ENCODE peak calls at places on chromosome X, in five cellular contexts. V is EL, D is cardiac muscle cell, M is NCI-H510A, N is T-cell. C is an unnamed sample.

GRCh38 chrX:154799554-154800348 is 5.5 kb downstream of the MPP1 start:
- DNase-seq in D (no peak), V (no peak), N (no peak), M (peak), C (no peak)

GRCh38 chrX:39762266-39762841 is 335.4 kb downstream of the BCOR start:
- DNase-seq in M (no peak), V (peak), D (no peak), N (no peak), C (no peak)

GRCh38 chrX:43693602-43694406 is 37.7 kb downstream of the MAOA start:
- DNase-seq in M (peak), N (no peak), V (peak), D (no peak), C (no peak)

GRCh38 chrX:18898091-18898490 is 85.8 kb downstream of the PHKA2 start:
- DNase-seq in M (no peak), V (no peak), N (no peak), D (no peak), C (no peak)

GRCh38 chrX:2351999-2352995 is 148.5 kb downstream of the DHRSX start:
- DNase-seq in V (peak), N (no peak), D (no peak), M (no peak), C (peak)

GRCh38 chrX:39399387-39399786 is 598.1 kb downstream of the MID1IP1 start:
- DNase-seq in M (no peak), D (no peak), N (no peak), V (no peak), C (no peak)

GRCh38 chrX:143437439-143437838 is 79.8 kb downstream of the SPANXN3 start:
- DNase-seq in V (no peak), N (no peak), D (peak), M (no peak), C (no peak)

GRCh38 chrX:105483011-105483410 is 262.5 kb upstream of the TEX13A start:
- DNase-seq in V (no peak), M (no peak), N (no peak), D (no peak), C (no peak)

GRCh38 chrX:95346854-95347253 is 1337.8 kb upstream of the DIAPH2 start:
- DNase-seq in V (no peak), M (no peak), N (no peak), D (no peak), C (no peak)

GRCh38 chrX:65679071-65679540 is 11.7 kb downstream of the MSN start:
- DNase-seq in D (no peak), M (no peak), V (peak), N (no peak), C (no peak)

GRCh38 chrX:15882704-15883539 is 28.3 kb upstream of the AP1S2 start:
- DNase-seq in D (peak), N (no peak), M (no peak), V (peak), C (no peak)

GRCh38 chrX:526295-527224 is 104.0 kb upstream of the SHOX start:
- DNase-seq in V (no peak), N (peak), D (no peak), M (no peak), C (no peak)

GRCh38 chrX:93673869-93674271 is at the start of gene FAM133A:
- DNase-seq in D (peak), V (no peak), N (no peak), M (peak), C (peak)

GRCh38 chrX:23334871-23335599 is 386 bp downstream of the PTCHD1 start:
- DNase-seq in M (no peak), V (no peak), D (peak), N (no peak), C (peak)

GRCh38 chrX:144075432-144075831 is 191.6 kb downstream of the UBE2NL start:
- DNase-seq in N (no peak), D (no peak), M (no peak), V (no peak), C (no peak)

GRCh38 chrX:20144491-20144890 is 2.9 kb upstream of the EIF1AX start:
- DNase-seq in M (no peak), N (no peak), D (no peak), V (peak), C (peak)

GRCh38 chrX:112967903-112968302 is 127.3 kb upstream of the AMOT start:
- DNase-seq in N (no peak), D (no peak), M (no peak), V (no peak), C (no peak)

GRCh38 chrX:47540754-47541538 is 20.1 kb upstream of the ARAF start:
- DNase-seq in N (no peak), V (peak), M (peak), D (peak), C (peak)

GRCh38 chrX:662126-662525 is 31.5 kb downstream of the SHOX start:
- DNase-seq in D (no peak), V (no peak), M (no peak), N (no peak), C (no peak)

GRCh38 chrX:136183917-136184316 is 36.6 kb downstream of the FHL1 start:
- DNase-seq in M (no peak), V (no peak), N (no peak), D (no peak), C (no peak)

GRCh38 chrX:101409043-101409442 is 1.0 kb downstream of the HNRNPH2 start:
- DNase-seq in M (no peak), V (no peak), N (no peak), D (no peak), C (no peak)

GRCh38 chrX:13487731-13488505 is 81.5 kb upstream of the EGFL6 start:
- DNase-seq in M (no peak), V (peak), D (peak), N (peak), C (peak)

GRCh38 chrX:136250191-136251041 is 784 bp downstream of the MAP7D3 start:
- DNase-seq in M (no peak), N (no peak), V (peak), D (peak), C (peak)

GRCh38 chrX:100072286-100072685 is 337.8 kb downstream of the PCDH19 start:
- DNase-seq in V (no peak), N (no peak), M (no peak), D (no peak), C (no peak)

GRCh38 chrX:9866633-9867032 is 80.4 kb downstream of the SHROOM2 start:
- DNase-seq in V (no peak), N (no peak), M (no peak), D (no peak), C (no peak)